ENCODE peak calls at places on chromosomes 13 and 19, in eight cellular contexts. K is breast epithelium; M is mesothelial cell of epicardium; O is CD8-positive, alpha-beta T cell; B is psoas muscle; W is heart left ventricle; E is cardiac fibroblast; P is HFF-Myc. N is an unnamed sample.

GRCh38 chr19:18672606-18673337 is 10.7 kb upstream of the CRTC1 start:
- DNase-seq in B (peak), E (peak), M (no peak), P (no peak), K (no peak), W (no peak), O (no peak), N (no peak)

GRCh38 chr19:41703602-41704293 is 4.7 kb upstream of the CEACAM5 start:
- DNase-seq in M (no peak), P (no peak), W (no peak), E (no peak), B (no peak), K (no peak), O (no peak), N (no peak)

GRCh38 chr19:38173324-38174041 is 50.5 kb downstream of the DPF1 start:
- DNase-seq in E (no peak), M (no peak), O (no peak), W (peak), P (no peak), B (peak), K (no peak), N (no peak)

GRCh38 chr13:50357586-50358118 is 342.4 kb downstream of the KCNRG start:
- DNase-seq in W (peak), O (no peak), P (peak), E (peak), K (peak), M (no peak), B (no peak), N (no peak)

GRCh38 chr13:41231786-41232185 is 31.6 kb downstream of the MTRF1 start:
- DNase-seq in P (no peak), K (no peak), W (no peak), O (no peak), E (peak), B (no peak), M (no peak), N (no peak)

GRCh38 chr13:84961023-84961422 is 838.2 kb downstream of the SLITRK6 start:
- DNase-seq in W (no peak), B (no peak), E (no peak), K (no peak), O (no peak), P (no peak), M (no peak), N (no peak)

GRCh38 chr19:39810424-39810823 is 23.5 kb downstream of the DYRK1B start:
- DNase-seq in O (no peak), E (no peak), B (no peak), P (no peak), M (no peak), W (no peak), K (no peak), N (no peak)

GRCh38 chr19:41373993-41374392 is 2.3 kb upstream of the TMEM91 start:
- DNase-seq in B (peak), O (no peak), P (peak), K (peak), M (no peak), W (peak), E (peak), N (no peak)

GRCh38 chr13:75194717-75195116 is 287.3 kb downstream of the TBC1D4 start:
- DNase-seq in E (no peak), O (no peak), B (no peak), M (no peak), W (peak), K (no peak), P (no peak), N (no peak)

GRCh38 chr19:17296278-17296677 is 6.9 kb downstream of the ABHD8 start:
- DNase-seq in P (no peak), M (no peak), B (no peak), K (no peak), W (no peak), E (no peak), O (no peak), N (no peak)

GRCh38 chr19:7360393-7360984 is 11.8 kb downstream of the ARHGEF18 start:
- DNase-seq in O (no peak), B (no peak), K (no peak), W (no peak), P (no peak), E (peak), M (no peak), N (no peak)

GRCh38 chr19:30842926-30843325 is 470.7 kb downstream of the ZNF536 start:
- DNase-seq in P (no peak), K (no peak), W (no peak), M (no peak), B (no peak), E (no peak), O (no peak), N (no peak)

GRCh38 chr13:58773280-58773859 is 1141.8 kb downstream of the PCDH17 start:
- DNase-seq in P (no peak), E (no peak), W (no peak), O (no peak), K (no peak), M (no peak), B (no peak), N (no peak)

GRCh38 chr13:112748947-112749346 is 59.1 kb downstream of the ATP11A start:
- DNase-seq in E (no peak), P (no peak), O (no peak), K (no peak), W (peak), B (peak), M (no peak), N (no peak)

GRCh38 chr19:45123440-45123850 is 30.5 kb downstream of the PPP1R37 start:
- DNase-seq in E (no peak), K (peak), W (no peak), P (no peak), O (no peak), B (no peak), M (no peak), N (no peak)

GRCh38 chr13:113762538-113762937 is 3.5 kb downstream of the TMEM255B start:
- DNase-seq in K (no peak), O (no peak), P (no peak), W (no peak), B (no peak), M (no peak), E (no peak), N (no peak)

GRCh38 chr19:40601061-40601973 is at the start of gene LTBP4:
- DNase-seq in K (no peak), O (no peak), W (peak), P (no peak), E (peak), B (peak), M (no peak), N (no peak)

GRCh38 chr13:42078113-42078769 is 29.8 kb downstream of the DGKH start:
- DNase-seq in P (peak), B (no peak), K (no peak), E (no peak), O (no peak), W (no peak), M (no peak), N (no peak)

GRCh38 chr19:14073232-14073924 is 792 bp downstream of the MISP3 start:
- DNase-seq in E (peak), O (peak), P (no peak), M (peak), W (peak), B (peak), K (peak), N (peak)

GRCh38 chr19:23801798-23802197 is 43.1 kb upstream of the ZNF681 start:
- DNase-seq in P (no peak), M (no peak), B (no peak), K (no peak), O (no peak), E (no peak), W (no peak), N (no peak)

GRCh38 chr19:43224855-43225253 is 19.4 kb upstream of the PSG4 start:
- DNase-seq in B (no peak), P (no peak), K (no peak), W (no peak), M (no peak), O (no peak), E (no peak), N (no peak)

GRCh38 chr13:40186041-40186440 is 480.4 kb downstream of the FOXO1 start:
- DNase-seq in P (no peak), M (no peak), K (no peak), B (no peak), W (no peak), O (no peak), E (no peak), N (no peak)

GRCh38 chr19:1189419-1189818 is 15.4 kb upstream of the SBNO2 start:
- DNase-seq in E (no peak), O (no peak), P (no peak), W (no peak), K (no peak), B (no peak), M (no peak), N (peak)

GRCh38 chr13:104571161-104571889 is 1505.1 kb upstream of the SLC10A2 start:
- DNase-seq in K (no peak), W (peak), O (no peak), B (peak), P (no peak), M (peak), E (peak), N (no peak)

GRCh38 chr13:24146961-24147569 is 13.5 kb upstream of the SPATA13 start:
- DNase-seq in K (no peak), W (no peak), O (no peak), B (no peak), M (no peak), E (no peak), P (no peak), N (no peak)

GRCh38 chr19:8308891-8309291 is 733 bp upstream of the CD320 start:
- DNase-seq in M (no peak), B (peak), O (no peak), K (peak), E (no peak), P (no peak), W (peak), N (no peak)

GRCh38 chr19:52542984-52543664 is 15.7 kb downstream of the ZNF808 start:
- DNase-seq in P (no peak), M (no peak), K (no peak), W (no peak), E (peak), O (no peak), B (no peak), N (peak)

GRCh38 chr13:113273856-113274590 is 23.0 kb upstream of the LAMP1 start:
- DNase-seq in M (no peak), O (no peak), B (no peak), W (no peak), E (peak), K (no peak), P (no peak), N (no peak)

GRCh38 chr19:49752701-49753100 is 10.4 kb downstream of the TSKS start:
- DNase-seq in B (no peak), W (no peak), P (no peak), O (no peak), M (no peak), E (no peak), K (no peak), N (no peak)

GRCh38 chr13:73961181-73961580 is 173.0 kb downstream of the KLF12 start:
- DNase-seq in W (no peak), M (no peak), E (no peak), O (no peak), B (no peak), P (no peak), K (no peak), N (no peak)

GRCh38 chr13:89628567-89628966 is 1718.9 kb upstream of the MIR17HG start:
- DNase-seq in K (no peak), M (no peak), B (no peak), O (no peak), E (no peak), P (no peak), W (no peak), N (no peak)

GRCh38 chr13:31540316-31540715 is 199.0 kb upstream of the RXFP2 start:
- DNase-seq in B (no peak), M (no peak), W (no peak), O (no peak), K (no peak), E (peak), P (no peak), N (no peak)

GRCh38 chr13:108463365-108463764 is 166.0 kb upstream of the MYO16 start:
- DNase-seq in B (no peak), W (no peak), K (no peak), P (peak), O (no peak), M (no peak), E (peak), N (no peak)

GRCh38 chr13:82688400-82688999 is 1193.8 kb downstream of the SLITRK1 start:
- DNase-seq in M (no peak), P (no peak), B (no peak), K (no peak), E (peak), W (no peak), O (no peak), N (no peak)

GRCh38 chr19:17424743-17425365 is 5.0 kb downstream of the MVB12A start:
- DNase-seq in O (no peak), M (no peak), W (no peak), K (no peak), E (peak), P (no peak), B (peak), N (no peak)

GRCh38 chr13:49935171-49936084 is 712 bp downstream of the SPRYD7 start:
- DNase-seq in M (peak), K (peak), W (peak), O (no peak), P (no peak), B (peak), E (peak), N (no peak)

GRCh38 chr13:50715402-50716146 is 127.9 kb downstream of the DLEU7 start:
- DNase-seq in W (peak), E (no peak), P (no peak), B (peak), M (no peak), K (no peak), O (no peak), N (no peak)

GRCh38 chr19:17184381-17184841 is 30.7 kb upstream of the USE1 start:
- DNase-seq in K (no peak), P (no peak), W (no peak), E (no peak), O (peak), M (no peak), B (no peak), N (peak)

GRCh38 chr19:30280018-30280417 is 92.2 kb upstream of the ZNF536 start:
- DNase-seq in P (no peak), E (no peak), M (no peak), K (no peak), O (no peak), B (no peak), W (no peak), N (no peak)

GRCh38 chr13:110214637-110215036 is 92.3 kb downstream of the COL4A1 start:
- DNase-seq in W (no peak), P (no peak), O (no peak), M (no peak), E (no peak), B (no peak), K (no peak), N (no peak)

GRCh38 chr13:110216403-110217041 is 90.4 kb downstream of the COL4A1 start:
- DNase-seq in M (no peak), B (peak), P (no peak), K (no peak), O (no peak), E (peak), W (peak), N (no peak)

GRCh38 chr13:110215606-110216005 is 91.4 kb downstream of the COL4A1 start:
- DNase-seq in M (no peak), B (no peak), K (no peak), E (no peak), W (no peak), P (no peak), O (no peak), N (no peak)

GRCh38 chr13:110217811-110218210 is 89.1 kb downstream of the COL4A1 start:
- DNase-seq in B (no peak), W (no peak), M (no peak), K (no peak), O (no peak), P (no peak), E (no peak), N (no peak)

GRCh38 chr13:110216006-110216402 is 91.0 kb downstream of the COL4A1 start:
- DNase-seq in P (no peak), O (no peak), B (no peak), E (no peak), W (no peak), M (no peak), K (no peak), N (no peak)
- TF ChIP-seq CTCF in P (no peak), O (no peak), B (no peak), E (no peak), W (no peak), M (no peak), K (no peak), N (no peak)

DNA sequence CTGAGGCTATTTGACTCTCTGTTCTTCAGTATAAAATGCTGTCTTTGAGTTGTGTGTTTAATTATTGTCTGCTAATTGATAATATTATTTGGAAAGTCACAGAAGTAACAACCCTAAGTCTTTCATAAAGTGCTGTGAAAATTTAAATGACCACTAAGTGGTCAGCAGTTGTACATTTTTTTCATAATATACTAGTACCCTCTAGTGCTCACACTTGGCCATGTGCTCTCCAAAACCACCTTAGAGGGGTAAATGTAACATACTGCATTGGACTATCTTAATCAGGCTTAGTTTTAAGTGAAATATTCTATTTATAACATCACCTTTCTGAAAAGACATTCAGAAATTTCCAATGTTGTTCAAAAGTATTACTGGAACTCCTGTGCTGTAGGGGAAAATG is 745.3 kb downstream of the GPC5 start:
- DNase-seq in E (no peak), K (no peak), W (no peak), M (no peak), O (no peak), B (no peak), P (no peak), N (no peak)
- TF ChIP-seq CTCF in E (no peak), K (no peak), W (no peak), M (no peak), O (no peak), B (no peak), P (no peak), N (no peak)

DNA sequence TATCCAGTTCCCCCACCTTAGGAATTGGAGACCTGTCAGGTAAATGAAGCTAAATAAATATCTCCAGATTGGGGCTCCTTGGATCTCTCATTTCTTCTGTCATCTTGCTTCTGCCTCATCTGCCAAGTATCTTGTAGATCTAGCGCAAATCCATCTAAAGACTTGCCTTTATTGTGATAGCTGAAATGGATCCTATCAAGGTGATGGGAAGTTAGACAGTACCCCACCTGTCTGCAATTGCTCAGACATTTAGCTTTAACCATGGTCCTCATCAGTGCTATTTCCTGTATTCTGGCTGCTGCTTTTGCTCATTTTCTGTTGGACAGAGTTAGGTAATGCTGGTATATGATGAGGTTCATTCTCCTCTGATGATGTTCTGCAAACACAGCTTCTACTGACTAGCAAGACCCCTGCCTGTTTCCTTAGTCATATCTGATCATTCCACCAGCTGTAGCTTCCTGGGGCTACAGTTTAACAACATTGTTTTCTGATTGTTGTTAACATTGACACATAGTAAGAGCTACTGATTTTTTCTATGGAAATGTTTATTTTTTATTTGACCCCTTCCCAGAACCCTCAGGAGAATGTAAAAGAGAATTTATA is 340.0 kb downstream of the DCT start:
- DNase-seq in K (no peak), B (no peak), W (no peak), E (no peak), O (no peak), P (no peak), M (no peak), N (no peak)
- TF ChIP-seq CTCF in K (no peak), B (no peak), W (no peak), E (no peak), O (no peak), P (no peak), M (no peak), N (no peak)

GRCh38 chr19:5304486-5304885 is 36.1 kb downstream of the PTPRS start:
- DNase-seq in O (no peak), W (no peak), P (no peak), K (no peak), E (no peak), M (no peak), B (no peak), N (no peak)
- TF ChIP-seq CTCF in O (no peak), W (no peak), P (no peak), K (no peak), E (no peak), M (no peak), B (no peak), N (no peak)

GRCh38 chr13:107124730-107125129 is 556.8 kb upstream of the ARGLU1 start:
- DNase-seq in W (no peak), E (no peak), O (no peak), M (no peak), B (no peak), K (no peak), P (no peak), N (no peak)

GRCh38 chr13:107119989-107120881 is 552.3 kb upstream of the ARGLU1 start:
- DNase-seq in P (no peak), K (no peak), E (no peak), M (no peak), B (no peak), O (no peak), W (no peak), N (no peak)

GRCh38 chr13:107121793-107122192 is 553.9 kb upstream of the ARGLU1 start:
- DNase-seq in W (no peak), P (no peak), K (no peak), M (no peak), E (no peak), B (no peak), O (no peak), N (no peak)

GRCh38 chr13:107124129-107124718 is 556.3 kb upstream of the ARGLU1 start:
- DNase-seq in P (no peak), K (no peak), W (no peak), B (no peak), M (no peak), E (peak), O (no peak), N (no peak)
- TF ChIP-seq CTCF in P (no peak), K (no peak), W (peak), B (peak), M (peak), E (peak), O (no peak), N (no peak)

DNA sequence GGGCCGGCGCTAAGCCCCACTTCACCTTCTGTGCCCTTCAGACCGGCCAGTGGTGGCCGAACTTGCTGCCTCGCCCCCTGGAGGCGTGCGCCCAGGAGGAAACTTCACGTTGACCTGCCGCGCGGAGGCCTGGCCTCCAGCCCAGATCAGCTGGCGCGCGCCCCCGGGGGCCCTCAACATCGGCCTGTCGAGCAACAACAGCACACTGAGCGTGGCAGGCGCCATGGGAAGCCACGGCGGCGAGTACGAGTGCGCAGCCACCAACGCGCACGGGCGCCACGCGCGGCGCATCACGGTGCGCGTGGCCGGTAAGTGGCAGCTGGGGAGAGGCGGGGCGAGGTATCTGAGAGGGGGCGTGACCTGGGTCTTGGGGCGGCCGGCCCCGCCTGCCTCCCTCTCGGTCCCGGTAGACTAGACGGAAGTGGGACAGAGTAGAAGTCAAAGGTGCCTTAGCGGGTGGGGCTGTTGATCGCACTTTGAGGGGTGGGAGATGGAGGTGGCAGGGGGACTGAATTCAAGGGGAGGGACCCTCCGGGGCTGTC is 5.6 kb downstream of the ICAM5 start:
- DNase-seq in P (no peak), K (no peak), E (no peak), M (no peak), W (no peak), O (peak), B (no peak), N (peak)
- TF ChIP-seq CTCF in P (peak), K (no peak), E (peak), M (no peak), W (no peak), O (no peak), B (no peak), N (no peak)

DNA sequence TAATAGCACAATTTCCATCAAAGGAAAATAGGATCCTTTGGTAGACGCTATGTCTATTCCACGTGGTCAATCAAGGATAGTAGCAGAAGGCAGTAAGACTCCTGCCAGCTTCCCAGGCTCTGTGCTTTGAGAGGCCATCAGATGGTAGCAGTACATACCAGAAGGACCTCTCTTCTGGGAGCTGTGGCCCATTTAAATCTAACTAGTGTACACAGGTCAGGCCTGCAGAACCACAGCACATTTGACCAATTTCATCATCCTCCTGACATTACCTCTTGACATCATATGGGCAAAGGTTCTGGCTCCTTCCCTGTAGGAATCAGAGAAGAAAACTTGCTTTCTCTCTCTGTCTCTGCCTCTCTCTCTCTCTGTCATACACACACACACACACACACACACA is 229.6 kb upstream of the HTR2A start:
- DNase-seq in K (no peak), E (peak), M (no peak), B (no peak), P (no peak), O (no peak), W (no peak), N (no peak)
- TF ChIP-seq CTCF in K (no peak), E (peak), M (no peak), B (no peak), P (no peak), O (no peak), W (no peak), N (no peak)